ENCODE peak calls at places on chromosomes 5 and 9, in four cellular contexts. I is head of caudate nucleus, L is hepatocyte, T is neuronal stem cell. R is an unnamed sample.

GRCh38 chr5:112005533-112005926 is 248.5 kb upstream of the NREP start:
- DNase-seq in I (no peak), L (no peak), T (no peak), R (no peak)

GRCh38 chr5:167802755-167803431 is 488.6 kb upstream of the WWC1 start:
- DNase-seq in I (no peak), L (no peak), T (peak; percentile 46), R (no peak)

GRCh38 chr9:81128701-81129100 is 560.6 kb downstream of the TLE1 start:
- DNase-seq in I (peak; percentile 16), L (no peak), T (no peak), R (no peak)

GRCh38 chr5:94113-94892 is 2.3 kb downstream of the PLEKHG4B start:
- DNase-seq in I (no peak), L (no peak), T (no peak), R (no peak)

GRCh38 chr5:172620506-172620905 is 20.6 kb upstream of the NEURL1B start:
- DNase-seq in I (no peak), L (no peak), T (no peak), R (no peak)

GRCh38 chr9:85742630-85742928 is 825 bp upstream of the AGTPBP1 start:
- DNase-seq in I (no peak), L (no peak), T (no peak), R (no peak)

GRCh38 chr9:123089040-123089439 is 55.6 kb downstream of the GPR21 start:
- DNase-seq in I (no peak), L (no peak), T (no peak), R (no peak)

GRCh38 chr5:79687911-79688310 is 1.7 kb upstream of the CMYA5 start:
- DNase-seq in I (no peak), L (no peak), T (no peak), R (no peak)

GRCh38 chr5:109062669-109063068 is 315.0 kb downstream of the FER start:
- DNase-seq in I (no peak), L (no peak), T (no peak), R (no peak)

GRCh38 chr5:72302171-72302570 is 17.9 kb downstream of the MRPS27 start:
- DNase-seq in I (no peak), L (no peak), T (peak; percentile 57), R (no peak)

GRCh38 chr9:115992834-115993233 is 160.8 kb upstream of the PAPPA start:
- DNase-seq in I (no peak), L (no peak), T (no peak), R (no peak)

GRCh38 chr5:67353500-67353931 is 156.9 kb upstream of the CD180 start:
- DNase-seq in I (no peak), L (no peak), T (no peak), R (no peak)

GRCh38 chr5:149113669-149114068 is 27.6 kb upstream of the ABLIM3 start:
- DNase-seq in I (no peak), L (peak; percentile 14), T (no peak), R (no peak)

GRCh38 chr5:179280095-179280490 is 65.2 kb downstream of the ADAMTS2 start:
- DNase-seq in I (no peak), L (no peak), T (no peak), R (no peak)

GRCh38 chr9:137188086-137188489 is 272 bp downstream of the ANAPC2 start:
- DNase-seq in I (no peak), L (no peak), T (no peak), R (no peak)

GRCh38 chr9:117120061-117120460 is 294.8 kb downstream of the ASTN2 start:
- DNase-seq in I (peak; percentile 7), L (no peak), T (no peak), R (no peak)

GRCh38 chr9:99008187-99008586 is 64.5 kb downstream of the COL15A1 start:
- DNase-seq in I (no peak), L (no peak), T (no peak), R (no peak)

GRCh38 chr9:97944612-97945011 is 6.6 kb upstream of the HEMGN start:
- DNase-seq in I (no peak), L (no peak), T (no peak), R (no peak)

GRCh38 chr9:87641067-87641466 is 84.9 kb upstream of the CTSL start:
- DNase-seq in I (no peak), L (no peak), T (no peak), R (no peak)

GRCh38 chr5:28743362-28743761 is 1705.0 kb upstream of the CDH9 start:
- DNase-seq in I (no peak), L (no peak), T (no peak), R (no peak)

GRCh38 chr5:146447734-146448380 is 724 bp downstream of the TCERG1 start:
- DNase-seq in I (no peak), L (peak; percentile 37), T (no peak), R (no peak)

GRCh38 chr9:136703231-136703870 is 9.0 kb upstream of the DIPK1B start:
- DNase-seq in I (no peak), L (no peak), T (no peak), R (no peak)

GRCh38 chr9:93810028-93810971 is 144.9 kb downstream of the BARX1 start:
- DNase-seq in I (no peak), L (no peak), T (no peak), R (no peak)

GRCh38 chr5:127187711-127188110 is 102.9 kb upstream of the MEGF10 start:
- DNase-seq in I (no peak), L (no peak), T (no peak), R (no peak)

GRCh38 chr5:143206194-143207053 is 197.1 kb downstream of the NR3C1 start:
- DNase-seq in I (no peak), L (no peak), T (no peak), R (no peak)

GRCh38 chr9:33139421-33140228 is 27.5 kb downstream of the B4GALT1 start:
- DNase-seq in I (no peak), L (peak; percentile 68), T (no peak), R (peak; percentile 87)

GRCh38 chr5:117333011-117333410 is 758.4 kb upstream of the SEMA6A start:
- DNase-seq in I (no peak), L (no peak), T (no peak), R (no peak)

R was measured in left ventricle myocardium inferior.